ENCODE peak calls at places on chromosome 15, in nine cellular contexts. One of them, this sample, is unnamed.
A peak's percentile ranks its signal among the peaks of the same experiment; 100 is the strongest.

GRCh38 chr15:42650208-42651066 is 75.0 kb downstream of the STARD9 start:
- DNase-seq in CD8-positive, alpha-beta T cell: peak; percentile 54
- DNase-seq in mucosa of descending colon: peak; percentile 63
- DNase-seq in kidney tubule cell: peak; percentile 75
- DNase-seq in AG08395: peak; percentile 88
- DNase-seq in iris pigment epithelial cell: peak; percentile 89
- DNase-seq in MV-4-11: peak; percentile 66
- DNase-seq in NCI-H2029: peak; percentile 12
- DNase-seq in HCT116: peak; percentile 61
- DNase-seq in this sample: peak; percentile 72

GRCh38 chr15:35654334-35654733 is 108.4 kb upstream of the DPH6 start:
- DNase-seq in kidney tubule cell: peak; percentile 60
- DNase-seq in CD8-positive, alpha-beta T cell: no peak
- DNase-seq in NCI-H2029: no peak
- DNase-seq in AG08395: no peak
- DNase-seq in MV-4-11: no peak
- DNase-seq in iris pigment epithelial cell: no peak
- DNase-seq in HCT116: no peak
- DNase-seq in mucosa of descending colon: no peak
- DNase-seq in this sample: no peak

GRCh38 chr15:59501531-59502113 is 63.6 kb downstream of the FAM81A start:
- DNase-seq in kidney tubule cell: peak; percentile 69
- DNase-seq in MV-4-11: no peak
- DNase-seq in iris pigment epithelial cell: peak; percentile 60
- DNase-seq in mucosa of descending colon: peak; percentile 39
- DNase-seq in CD8-positive, alpha-beta T cell: no peak
- DNase-seq in AG08395: peak; percentile 46
- DNase-seq in NCI-H2029: no peak
- DNase-seq in HCT116: peak; percentile 69
- DNase-seq in this sample: peak; percentile 48

GRCh38 chr15:88624156-88624970 is 3.2 kb downstream of the AEN start:
- DNase-seq in CD8-positive, alpha-beta T cell: peak; percentile 50
- DNase-seq in HCT116: no peak
- DNase-seq in MV-4-11: no peak
- DNase-seq in mucosa of descending colon: peak; percentile 21
- DNase-seq in kidney tubule cell: no peak
- DNase-seq in AG08395: peak; percentile 39
- DNase-seq in iris pigment epithelial cell: peak; percentile 40
- DNase-seq in NCI-H2029: no peak
- DNase-seq in this sample: no peak

GRCh38 chr15:73856458-73857192 is 16.7 kb upstream of the TBC1D21 start:
- DNase-seq in NCI-H2029: peak; percentile 43
- DNase-seq in kidney tubule cell: no peak
- DNase-seq in CD8-positive, alpha-beta T cell: no peak
- DNase-seq in mucosa of descending colon: no peak
- DNase-seq in HCT116: no peak
- DNase-seq in MV-4-11: no peak
- DNase-seq in AG08395: no peak
- DNase-seq in iris pigment epithelial cell: no peak
- DNase-seq in this sample: no peak

GRCh38 chr15:57158997-57159668 is 217.2 kb upstream of the CGNL1 start:
- DNase-seq in AG08395: no peak
- DNase-seq in NCI-H2029: no peak
- DNase-seq in iris pigment epithelial cell: no peak
- DNase-seq in kidney tubule cell: no peak
- DNase-seq in MV-4-11: no peak
- DNase-seq in HCT116: no peak
- DNase-seq in CD8-positive, alpha-beta T cell: no peak
- DNase-seq in mucosa of descending colon: no peak
- DNase-seq in this sample: no peak

GRCh38 chr15:70632981-70633380 is 130.4 kb downstream of the UACA start:
- DNase-seq in CD8-positive, alpha-beta T cell: no peak
- DNase-seq in iris pigment epithelial cell: no peak
- DNase-seq in AG08395: no peak
- DNase-seq in mucosa of descending colon: no peak
- DNase-seq in NCI-H2029: no peak
- DNase-seq in MV-4-11: peak; percentile 61
- DNase-seq in kidney tubule cell: no peak
- DNase-seq in HCT116: no peak
- DNase-seq in this sample: no peak

GRCh38 chr15:36278219-36278618 is 301.2 kb upstream of the CDIN1 start:
- DNase-seq in iris pigment epithelial cell: peak; percentile 33
- DNase-seq in mucosa of descending colon: no peak
- DNase-seq in kidney tubule cell: peak; percentile 41
- DNase-seq in AG08395: no peak
- DNase-seq in MV-4-11: peak; percentile 35
- DNase-seq in HCT116: no peak
- DNase-seq in CD8-positive, alpha-beta T cell: no peak
- DNase-seq in NCI-H2029: no peak
- DNase-seq in this sample: no peak

GRCh38 chr15:98870788-98871187 is 136.8 kb downstream of the PGPEP1L start:
- DNase-seq in CD8-positive, alpha-beta T cell: no peak
- DNase-seq in NCI-H2029: no peak
- DNase-seq in AG08395: no peak
- DNase-seq in MV-4-11: no peak
- DNase-seq in iris pigment epithelial cell: no peak
- DNase-seq in mucosa of descending colon: no peak
- DNase-seq in HCT116: no peak
- DNase-seq in kidney tubule cell: no peak
- DNase-seq in this sample: no peak

GRCh38 chr15:28123408-28124023 is 24.4 kb upstream of the OCA2 start:
- DNase-seq in CD8-positive, alpha-beta T cell: peak; percentile 50
- DNase-seq in kidney tubule cell: peak; percentile 84
- DNase-seq in AG08395: peak; percentile 86
- DNase-seq in iris pigment epithelial cell: peak; percentile 81
- DNase-seq in mucosa of descending colon: peak; percentile 78
- DNase-seq in MV-4-11: peak; percentile 51
- DNase-seq in HCT116: peak; percentile 41
- DNase-seq in NCI-H2029: peak; percentile 20
- DNase-seq in this sample: peak; percentile 65

GRCh38 chr15:33586791-33587697 is 276.3 kb downstream of the RYR3 start:
- DNase-seq in CD8-positive, alpha-beta T cell: no peak
- DNase-seq in HCT116: no peak
- DNase-seq in NCI-H2029: no peak
- DNase-seq in iris pigment epithelial cell: no peak
- DNase-seq in kidney tubule cell: no peak
- DNase-seq in MV-4-11: no peak
- DNase-seq in mucosa of descending colon: no peak
- DNase-seq in AG08395: no peak
- DNase-seq in this sample: no peak

GRCh38 chr15:52783929-52784798 is 6.0 kb downstream of the ONECUT1 start:
- DNase-seq in mucosa of descending colon: no peak
- DNase-seq in AG08395: no peak
- DNase-seq in kidney tubule cell: peak; percentile 13
- DNase-seq in NCI-H2029: no peak
- DNase-seq in HCT116: no peak
- DNase-seq in MV-4-11: no peak
- DNase-seq in iris pigment epithelial cell: no peak
- DNase-seq in CD8-positive, alpha-beta T cell: peak; percentile 37
- DNase-seq in this sample: no peak

GRCh38 chr15:88563638-88564037 is 17.2 kb upstream of the DET1 start:
- DNase-seq in MV-4-11: no peak
- DNase-seq in HCT116: no peak
- DNase-seq in kidney tubule cell: peak; percentile 23
- DNase-seq in AG08395: no peak
- DNase-seq in mucosa of descending colon: no peak
- DNase-seq in iris pigment epithelial cell: peak; percentile 24
- DNase-seq in NCI-H2029: no peak
- DNase-seq in CD8-positive, alpha-beta T cell: no peak
- DNase-seq in this sample: no peak

GRCh38 chr15:70101459-70102113 is 3.9 kb upstream of the TLE3 start:
- DNase-seq in AG08395: peak; percentile 76
- DNase-seq in CD8-positive, alpha-beta T cell: no peak
- DNase-seq in iris pigment epithelial cell: peak; percentile 97
- DNase-seq in kidney tubule cell: peak; percentile 81
- DNase-seq in HCT116: peak; percentile 82
- DNase-seq in mucosa of descending colon: peak; percentile 62
- DNase-seq in NCI-H2029: peak; percentile 79
- DNase-seq in MV-4-11: peak; percentile 90
- DNase-seq in this sample: peak; percentile 76

GRCh38 chr15:37046876-37047614 is 53.3 kb downstream of the MEIS2 start:
- DNase-seq in AG08395: peak; percentile 16
- DNase-seq in HCT116: no peak
- DNase-seq in CD8-positive, alpha-beta T cell: no peak
- DNase-seq in NCI-H2029: no peak
- DNase-seq in mucosa of descending colon: no peak
- DNase-seq in iris pigment epithelial cell: peak; percentile 81
- DNase-seq in MV-4-11: no peak
- DNase-seq in kidney tubule cell: peak; percentile 29
- DNase-seq in this sample: peak; percentile 7

GRCh38 chr15:58839485-58839884 is 68.4 kb downstream of the MINDY2 start:
- DNase-seq in NCI-H2029: no peak
- DNase-seq in AG08395: peak; percentile 11
- DNase-seq in iris pigment epithelial cell: no peak
- DNase-seq in MV-4-11: no peak
- DNase-seq in HCT116: no peak
- DNase-seq in kidney tubule cell: peak; percentile 4
- DNase-seq in mucosa of descending colon: no peak
- DNase-seq in CD8-positive, alpha-beta T cell: no peak
- DNase-seq in this sample: no peak

GRCh38 chr15:29400701-29401100 is 131.1 kb upstream of the NSMCE3 start:
- DNase-seq in iris pigment epithelial cell: no peak
- DNase-seq in NCI-H2029: no peak
- DNase-seq in mucosa of descending colon: no peak
- DNase-seq in kidney tubule cell: no peak
- DNase-seq in MV-4-11: no peak
- DNase-seq in HCT116: no peak
- DNase-seq in AG08395: no peak
- DNase-seq in CD8-positive, alpha-beta T cell: no peak
- DNase-seq in this sample: no peak

GRCh38 chr15:67146214-67146613 is 80.8 kb downstream of the SMAD3 start:
- DNase-seq in kidney tubule cell: no peak
- DNase-seq in iris pigment epithelial cell: peak; percentile 89
- DNase-seq in CD8-positive, alpha-beta T cell: no peak
- DNase-seq in MV-4-11: no peak
- DNase-seq in AG08395: no peak
- DNase-seq in mucosa of descending colon: peak; percentile 70
- DNase-seq in HCT116: no peak
- DNase-seq in NCI-H2029: no peak
- DNase-seq in this sample: peak; percentile 10

GRCh38 chr15:25619076-25619475 is 180.3 kb upstream of the UBE3A start:
- DNase-seq in HCT116: no peak
- DNase-seq in NCI-H2029: no peak
- DNase-seq in iris pigment epithelial cell: no peak
- DNase-seq in CD8-positive, alpha-beta T cell: no peak
- DNase-seq in AG08395: no peak
- DNase-seq in kidney tubule cell: no peak
- DNase-seq in MV-4-11: no peak
- DNase-seq in mucosa of descending colon: no peak
- DNase-seq in this sample: no peak

GRCh38 chr15:48096813-48097212 is 24.0 kb upstream of the SLC24A5 start:
- DNase-seq in CD8-positive, alpha-beta T cell: no peak
- DNase-seq in NCI-H2029: no peak
- DNase-seq in HCT116: no peak
- DNase-seq in mucosa of descending colon: no peak
- DNase-seq in AG08395: peak; percentile 87
- DNase-seq in kidney tubule cell: peak; percentile 65
- DNase-seq in iris pigment epithelial cell: peak; percentile 92
- DNase-seq in MV-4-11: peak; percentile 72
- DNase-seq in this sample: no peak

GRCh38 chr15:31164573-31164912 is 63.0 kb upstream of the TRPM1 start:
- DNase-seq in HCT116: no peak
- DNase-seq in MV-4-11: no peak
- DNase-seq in iris pigment epithelial cell: no peak
- DNase-seq in NCI-H2029: no peak
- DNase-seq in mucosa of descending colon: no peak
- DNase-seq in AG08395: no peak
- DNase-seq in kidney tubule cell: no peak
- DNase-seq in CD8-positive, alpha-beta T cell: no peak
- DNase-seq in this sample: no peak

GRCh38 chr15:56964182-56964581 is 45.7 kb downstream of the TCF12 start:
- DNase-seq in NCI-H2029: no peak
- DNase-seq in iris pigment epithelial cell: peak; percentile 74
- DNase-seq in mucosa of descending colon: no peak
- DNase-seq in kidney tubule cell: no peak
- DNase-seq in HCT116: no peak
- DNase-seq in CD8-positive, alpha-beta T cell: no peak
- DNase-seq in MV-4-11: no peak
- DNase-seq in AG08395: no peak
- DNase-seq in this sample: no peak

GRCh38 chr15:22949074-22949547 is 31.1 kb downstream of the CYFIP1 start:
- DNase-seq in NCI-H2029: no peak
- DNase-seq in mucosa of descending colon: peak; percentile 61
- DNase-seq in AG08395: peak; percentile 75
- DNase-seq in MV-4-11: no peak
- DNase-seq in CD8-positive, alpha-beta T cell: no peak
- DNase-seq in HCT116: no peak
- DNase-seq in iris pigment epithelial cell: peak; percentile 23
- DNase-seq in kidney tubule cell: peak; percentile 14
- DNase-seq in this sample: no peak

GRCh38 chr15:63498815-63499549 is 5.4 kb upstream of the USP3 start:
- DNase-seq in AG08395: no peak
- DNase-seq in HCT116: no peak
- DNase-seq in iris pigment epithelial cell: no peak
- DNase-seq in mucosa of descending colon: no peak
- DNase-seq in MV-4-11: peak; percentile 75
- DNase-seq in kidney tubule cell: no peak
- DNase-seq in NCI-H2029: no peak
- DNase-seq in CD8-positive, alpha-beta T cell: no peak
- DNase-seq in this sample: no peak

GRCh38 chr15:88489321-88489720 is 21.8 kb downstream of the MRPS11 start:
- DNase-seq in NCI-H2029: no peak
- DNase-seq in kidney tubule cell: no peak
- DNase-seq in AG08395: no peak
- DNase-seq in iris pigment epithelial cell: no peak
- DNase-seq in CD8-positive, alpha-beta T cell: no peak
- DNase-seq in mucosa of descending colon: no peak
- DNase-seq in HCT116: no peak
- DNase-seq in MV-4-11: no peak
- DNase-seq in this sample: no peak

GRCh38 chr15:75156306-75157215 is 45.1 kb upstream of the C15orf39 start:
- DNase-seq in MV-4-11: no peak
- DNase-seq in NCI-H2029: no peak
- DNase-seq in mucosa of descending colon: no peak
- DNase-seq in HCT116: no peak
- DNase-seq in AG08395: no peak
- DNase-seq in CD8-positive, alpha-beta T cell: no peak
- DNase-seq in kidney tubule cell: peak; percentile 89
- DNase-seq in iris pigment epithelial cell: no peak
- DNase-seq in this sample: no peak

GRCh38 chr15:43511012-43511885 is 6.2 kb upstream of the MAP1A start:
- DNase-seq in kidney tubule cell: peak; percentile 39
- DNase-seq in AG08395: no peak
- DNase-seq in iris pigment epithelial cell: peak; percentile 23
- DNase-seq in CD8-positive, alpha-beta T cell: peak; percentile 19
- DNase-seq in NCI-H2029: no peak
- DNase-seq in mucosa of descending colon: peak; percentile 44
- DNase-seq in MV-4-11: peak; percentile 20
- DNase-seq in HCT116: peak; percentile 37
- DNase-seq in this sample: peak; percentile 33

GRCh38 chr15:90201150-90201943 is at the start of gene SEMA4B:
- DNase-seq in mucosa of descending colon: peak; percentile 88
- DNase-seq in CD8-positive, alpha-beta T cell: peak; percentile 71
- DNase-seq in NCI-H2029: peak; percentile 12
- DNase-seq in HCT116: no peak
- DNase-seq in iris pigment epithelial cell: peak; percentile 49
- DNase-seq in AG08395: peak; percentile 77
- DNase-seq in kidney tubule cell: peak; percentile 72
- DNase-seq in MV-4-11: peak; percentile 56
- DNase-seq in this sample: peak; percentile 56

GRCh38 chr15:101434032-101434920 is 55.2 kb downstream of the PCSK6 start:
- DNase-seq in AG08395: no peak
- DNase-seq in NCI-H2029: no peak
- DNase-seq in mucosa of descending colon: no peak
- DNase-seq in CD8-positive, alpha-beta T cell: no peak
- DNase-seq in kidney tubule cell: no peak
- DNase-seq in iris pigment epithelial cell: no peak
- DNase-seq in HCT116: no peak
- DNase-seq in MV-4-11: no peak
- DNase-seq in this sample: no peak

GRCh38 chr15:67361100-67361499 is 106.5 kb downstream of the IQCH start:
- DNase-seq in HCT116: no peak
- DNase-seq in kidney tubule cell: no peak
- DNase-seq in MV-4-11: no peak
- DNase-seq in CD8-positive, alpha-beta T cell: no peak
- DNase-seq in NCI-H2029: no peak
- DNase-seq in iris pigment epithelial cell: no peak
- DNase-seq in AG08395: no peak
- DNase-seq in mucosa of descending colon: no peak
- DNase-seq in this sample: no peak